ENCODE peak calls at places on chromosomes 2 and 18, in ten cellular contexts. X, O, I, F, M, U, Y, K, W and Z are unnamed samples.

GRCh38 chr2:6352906-6353515 is 512.7 kb downstream of the CMPK2 start:
- DNase-seq in X (no peak), O (no peak), I (peak; percentile 48), F (peak; percentile 44), M (peak; percentile 69), U (no peak), Y (peak; percentile 57), K (peak; percentile 18), W (peak; percentile 58), Z (peak; percentile 72)

GRCh38 chr2:207092803-207093202 is 72.9 kb downstream of the KLF7 start:
- DNase-seq in X (no peak), O (no peak), I (no peak), F (no peak), M (no peak), U (no peak), Y (no peak), K (no peak), W (no peak), Z (no peak)

GRCh38 chr18:9683418-9684396 is 24.4 kb upstream of the RAB31 start:
- DNase-seq in X (no peak), O (no peak), I (peak; percentile 89), F (peak; percentile 63), M (peak; percentile 48), U (peak; percentile 68), Y (no peak), K (no peak), W (peak; percentile 75), Z (no peak)

GRCh38 chr2:7672027-7672684 is 754.9 kb downstream of the RNF144A start:
- DNase-seq in X (no peak), O (peak; percentile 40), I (peak; percentile 88), F (no peak), M (peak; percentile 64), U (no peak), Y (peak; percentile 55), K (peak; percentile 52), W (peak; percentile 34), Z (no peak)

GRCh38 chr18:21112543-21113105 is 1.0 kb upstream of the ROCK1 start:
- DNase-seq in X (no peak), O (no peak), I (peak; percentile 6), F (no peak), M (no peak), U (no peak), Y (no peak), K (no peak), W (peak; percentile 25), Z (no peak)

GRCh38 chr2:190653931-190654330 is 5.0 kb downstream of the NAB1 start:
- DNase-seq in X (no peak), O (no peak), I (peak; percentile 10), F (no peak), M (no peak), U (no peak), Y (no peak), K (no peak), W (peak; percentile 20), Z (no peak)

GRCh38 chr2:98734823-98735260 is 3.9 kb upstream of the MGAT4A start:
- DNase-seq in X (no peak), O (no peak), I (no peak), F (no peak), M (peak; percentile 29), U (no peak), Y (no peak), K (no peak), W (no peak), Z (no peak)

GRCh38 chr2:45288532-45288931 is 279.3 kb upstream of the SIX2 start:
- DNase-seq in X (no peak), O (no peak), I (peak; percentile 56), F (peak; percentile 51), M (no peak), U (peak; percentile 57), Y (no peak), K (no peak), W (peak; percentile 53), Z (no peak)

GRCh38 chr2:98167916-98168315 is 80.9 kb downstream of the VWA3B start:
- DNase-seq in X (no peak), O (no peak), I (no peak), F (no peak), M (no peak), U (no peak), Y (no peak), K (no peak), W (no peak), Z (no peak)

GRCh38 chr2:31038385-31038784 is 99.9 kb downstream of the GALNT14 start:
- DNase-seq in X (no peak), O (no peak), I (no peak), F (no peak), M (peak; percentile 23), U (no peak), Y (no peak), K (no peak), W (no peak), Z (no peak)

GRCh38 chr2:218959761-218960195 is 312 bp downstream of the CDK5R2 start:
- DNase-seq in X (no peak), O (no peak), I (no peak), F (no peak), M (no peak), U (no peak), Y (no peak), K (no peak), W (no peak), Z (no peak)

GRCh38 chr2:145460151-145460550 is 940.2 kb upstream of the ZEB2 start:
- DNase-seq in X (no peak), O (no peak), I (no peak), F (peak; percentile 18), M (no peak), U (no peak), Y (no peak), K (no peak), W (peak; percentile 31), Z (no peak)

GRCh38 chr18:3688682-3689081 is 238.7 kb downstream of the TGIF1 start:
- DNase-seq in X (no peak), O (no peak), I (peak; percentile 17), F (peak; percentile 98), M (peak; percentile 75), U (no peak), Y (no peak), K (no peak), W (peak; percentile 98), Z (no peak)

GRCh38 chr2:63992061-63992685 is 27.1 kb downstream of the VPS54 start:
- DNase-seq in X (no peak), O (no peak), I (no peak), F (no peak), M (no peak), U (peak; percentile 80), Y (no peak), K (no peak), W (no peak), Z (no peak)

GRCh38 chr2:63999049-63999448 is 20.2 kb downstream of the VPS54 start:
- DNase-seq in X (no peak), O (no peak), I (no peak), F (no peak), M (no peak), U (no peak), Y (no peak), K (no peak), W (no peak), Z (no peak)

GRCh38 chr2:63990072-63990471 is 29.2 kb downstream of the VPS54 start:
- DNase-seq in X (no peak), O (no peak), I (no peak), F (no peak), M (no peak), U (no peak), Y (no peak), K (no peak), W (no peak), Z (no peak)

GRCh38 chr2:63993871-63994270 is 25.4 kb downstream of the VPS54 start:
- DNase-seq in X (no peak), O (no peak), I (no peak), F (peak; percentile 41), M (no peak), U (no peak), Y (no peak), K (no peak), W (peak; percentile 48), Z (no peak)
- H3K9me3 ChIP-seq in X (no peaks in the 10 kb centered on the region), O (peaks cover 13% of the 10 kb centered on the region), I (no peaks in the 10 kb centered on the region), F (no peaks in the 10 kb centered on the region), M (peaks cover 38% of the 10 kb centered on the region), U (no peaks in the 10 kb centered on the region), Y (no peaks in the 10 kb centered on the region), K (peaks cover 15% of the 10 kb centered on the region), W (no peaks in the 10 kb centered on the region), Z (no peaks in the 10 kb centered on the region)

GRCh38 chr18:12691021-12691420 is 11.5 kb downstream of the CEP76 start:
- DNase-seq in X (no peak), O (no peak), I (no peak), F (no peak), M (no peak), U (no peak), Y (no peak), K (no peak), W (no peak), Z (no peak)

GRCh38 chr18:12689256-12689655 is 13.3 kb downstream of the CEP76 start:
- DNase-seq in X (no peak), O (no peak), I (no peak), F (no peak), M (no peak), U (no peak), Y (no peak), K (no peak), W (no peak), Z (no peak)

DNA sequence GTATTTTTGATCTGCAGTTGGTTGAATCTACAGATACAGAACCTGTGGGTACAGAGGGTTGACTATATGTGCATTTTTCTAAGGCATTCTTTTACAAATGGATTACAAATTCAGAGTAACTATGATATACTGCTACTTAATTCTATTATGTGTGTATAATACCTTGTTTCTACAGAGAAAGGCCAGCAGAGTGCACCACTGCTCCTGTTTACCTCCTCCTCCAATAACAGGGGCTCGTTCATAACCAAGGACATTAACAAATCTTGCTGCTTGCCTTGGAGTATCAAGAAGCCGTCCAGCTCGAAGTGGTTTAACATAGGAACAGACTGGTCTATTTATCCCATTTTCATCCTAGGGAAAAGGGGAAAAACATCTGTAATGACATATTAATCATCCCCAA is 16.4 kb downstream of the CEP76 start:
- DNase-seq in X (no peak), O (no peak), I (peak; percentile 57), F (no peak), M (no peak), U (peak; percentile 38), Y (no peak), K (peak; percentile 24), W (peak; percentile 29), Z (no peak)
- TF ChIP-seq CTCF in X (peak; percentile 35), O (no peak), I (peak; percentile 56), F (peak; percentile 11), M (no peak), U (no peak), Y (no peak), K (peak; percentile 70), W (peak; percentile 24), Z (no peak)

DNA sequence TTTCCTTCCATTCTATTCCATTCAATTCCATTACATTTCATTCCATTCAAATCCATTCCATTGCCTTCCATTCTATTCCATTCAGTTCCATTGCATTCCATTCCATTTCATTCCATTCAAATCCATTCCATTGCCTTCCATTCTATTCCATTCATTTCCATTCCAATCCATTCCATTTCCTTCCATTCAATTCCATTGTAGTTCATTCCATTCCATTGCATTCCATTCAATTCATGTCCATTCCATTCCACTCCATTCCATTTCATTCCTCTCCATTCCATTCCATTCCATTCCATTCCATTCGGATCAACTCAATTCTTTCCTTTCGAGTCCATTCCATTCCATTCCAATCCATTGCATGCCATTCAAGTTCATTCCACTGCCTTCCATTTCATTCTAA is 1128.3 kb downstream of the RPIA start:
- DNase-seq in X (no peak), O (no peak), I (no peak), F (no peak), M (no peak), U (no peak), Y (no peak), K (no peak), W (no peak), Z (no peak)
- H3K9me3 ChIP-seq in X (peaks cover 5% of the 10 kb centered on the region), O (peaks cover 62% of the 10 kb centered on the region), I (peaks cover 85% of the 10 kb centered on the region), F (peaks cover 58% of the 10 kb centered on the region), M (peaks cover 14% of the 10 kb centered on the region), U (peaks cover 52% of the 10 kb centered on the region), Y (peaks cover 8% of the 10 kb centered on the region), K (peaks cover 48% of the 10 kb centered on the region), W (peaks cover 14% of the 10 kb centered on the region), Z (peaks cover 26% of the 10 kb centered on the region)

GRCh38 chr2:187138240-187138639 is 289.3 kb upstream of the ZSWIM2 start:
- DNase-seq in X (no peak), O (no peak), I (peak; percentile 52), F (peak; percentile 27), M (peak; percentile 34), U (peak; percentile 81), Y (peak; percentile 47), K (peak; percentile 1), W (peak; percentile 44), Z (peak; percentile 15)
- TF ChIP-seq CTCF in X (peak; percentile 41), O (no peak), I (peak; percentile 73), F (peak; percentile 63), M (peak; percentile 81), U (peak; percentile 70), Y (peak; percentile 56), K (peak; percentile 46), W (peak; percentile 92), Z (peak; percentile 25)